ENCODE peak calls at places on chromosomes 12 and 14, in six cellular contexts. I is tibial artery; D is astrocyte of the spinal cord; G is activated CD8-positive, alpha-beta T cell treated with anti-CD3 and anti-CD28 coated beads for 36 hours; Z is endothelial cell of umbilical vein; P is CD8-positive, alpha-beta T cell. S is an unnamed sample.

GRCh38 chr12:131843527-131843926 is 15.3 kb downstream of the MMP17 start:
- DNase-seq in I (no peak), D (no peak), G (no peak), Z (no peak), P (no peak), S (no peak)

GRCh38 chr12:102426599-102427541 is 53.5 kb downstream of the IGF1 start:
- DNase-seq in I (no peak), D (peak; percentile 5), G (no peak), Z (no peak), P (no peak), S (no peak)

GRCh38 chr12:89355243-89356068 is 3.2 kb upstream of the DUSP6 start:
- DNase-seq in I (no peak), D (peak; percentile 20), G (no peak), Z (no peak), P (no peak), S (no peak)

GRCh38 chr14:24329736-24330135 is 5.1 kb downstream of the ADCY4 start:
- DNase-seq in I (peak; percentile 57), D (no peak), G (peak; percentile 85), Z (no peak), P (peak; percentile 46), S (no peak)

GRCh38 chr12:51821423-51822260 is 26.9 kb downstream of the FIGNL2 start:
- DNase-seq in I (no peak), D (no peak), G (peak; percentile 40), Z (no peak), P (no peak), S (no peak)

GRCh38 chr12:69501154-69501895 is 31.1 kb downstream of the FRS2 start:
- DNase-seq in I (no peak), D (peak; percentile 31), G (no peak), Z (no peak), P (no peak), S (no peak)

GRCh38 chr12:4269279-4269991 is 4.1 kb upstream of the CCND2 start:
- DNase-seq in I (peak; percentile 82), D (peak; percentile 49), G (peak; percentile 96), Z (peak; percentile 65), P (peak; percentile 89), S (peak; percentile 86)

GRCh38 chr12:79737875-79738718 is 47.3 kb upstream of the PAWR start:
- DNase-seq in I (no peak), D (peak; percentile 74), G (peak; percentile 56), Z (peak; percentile 80), P (no peak), S (peak; percentile 45)

GRCh38 chr12:72274926-72275325 is 2.8 kb downstream of the TRHDE start:
- DNase-seq in I (no peak), D (peak; percentile 52), G (no peak), Z (no peak), P (no peak), S (no peak)

GRCh38 chr12:2876431-2877046 is 435 bp downstream of the FOXM1 start:
- DNase-seq in I (no peak), D (peak; percentile 31), G (peak; percentile 50), Z (no peak), P (no peak), S (peak; percentile 59)

GRCh38 chr14:89165189-89165809 is 251.7 kb downstream of the FOXN3 start:
- DNase-seq in I (no peak), D (no peak), G (no peak), Z (peak; percentile 96), P (no peak), S (peak; percentile 52)

GRCh38 chr12:59973515-59973914 is 377.7 kb downstream of the SLC16A7 start:
- DNase-seq in I (no peak), D (peak; percentile 22), G (no peak), Z (peak; percentile 67), P (no peak), S (no peak)

GRCh38 chr12:117473856-117474255 is 112.4 kb upstream of the NOS1 start:
- DNase-seq in I (no peak), D (no peak), G (no peak), Z (peak; percentile 60), P (no peak), S (no peak)

GRCh38 chr14:37985826-37986470 is 221.8 kb upstream of the SSTR1 start:
- DNase-seq in I (no peak), D (peak; percentile 39), G (peak; percentile 67), Z (peak; percentile 67), P (peak; percentile 34), S (no peak)

GRCh38 chr12:15633201-15633600 is 156.0 kb downstream of the EPS8 start:
- DNase-seq in I (no peak), D (no peak), G (no peak), Z (peak; percentile 17), P (no peak), S (no peak)

GRCh38 chr12:97167598-97167997 is 260.5 kb downstream of the NEDD1 start:
- DNase-seq in I (no peak), D (peak; percentile 53), G (no peak), Z (no peak), P (no peak), S (no peak)

GRCh38 chr12:120242275-120242799 is 23.2 kb downstream of the PXN start:
- DNase-seq in I (no peak), D (no peak), G (no peak), Z (peak; percentile 96), P (no peak), S (no peak)

GRCh38 chr12:124774462-124775167 is 89.0 kb downstream of the SCARB1 start:
- DNase-seq in I (no peak), D (peak; percentile 99), G (peak; percentile 93), Z (no peak), P (no peak), S (peak; percentile 75)

GRCh38 chr12:39572551-39572950 is 47.1 kb downstream of the ABCD2 start:
- DNase-seq in I (no peak), D (no peak), G (no peak), Z (no peak), P (no peak), S (no peak)

GRCh38 chr12:39575498-39575875 is 44.1 kb downstream of the ABCD2 start:
- DNase-seq in I (no peak), D (no peak), G (no peak), Z (no peak), P (no peak), S (no peak)

GRCh38 chr12:39574785-39575497 is 44.7 kb downstream of the ABCD2 start:
- DNase-seq in I (no peak), D (no peak), G (no peak), Z (no peak), P (no peak), S (no peak)

GRCh38 chr12:39573971-39574370 is 45.6 kb downstream of the ABCD2 start:
- DNase-seq in I (no peak), D (no peak), G (no peak), Z (no peak), P (no peak), S (no peak)

GRCh38 chr12:39574378-39574777 is 45.2 kb downstream of the ABCD2 start:
- DNase-seq in I (no peak), D (no peak), G (no peak), Z (no peak), P (no peak), S (no peak)
- TF ChIP-seq CTCF in I (no peak), D (no peak), G (no peak), Z (no peak), P (no peak), S (no peak)

DNA sequence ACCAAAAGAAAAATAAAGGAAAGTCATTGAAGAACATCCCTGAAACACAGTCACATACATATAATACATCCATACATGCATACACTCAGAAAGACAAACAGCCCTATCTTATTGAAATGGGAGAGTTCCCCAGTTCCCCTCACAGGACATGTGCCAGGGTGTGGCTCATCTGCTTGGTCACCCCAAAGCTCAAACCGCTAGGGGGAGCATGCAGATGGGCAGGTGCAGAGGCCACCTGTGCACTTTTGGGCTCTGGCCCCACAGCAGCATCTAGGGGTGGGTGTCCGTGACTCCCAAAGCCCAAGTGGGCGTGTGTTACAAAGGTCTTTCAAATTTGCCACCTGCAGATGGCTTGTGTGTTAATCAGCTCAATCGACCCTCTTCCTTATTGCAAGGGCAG is 75.2 kb downstream of the CMAS start:
- DNase-seq in I (no peak), D (no peak), G (peak; percentile 55), Z (no peak), P (no peak), S (peak; percentile 35)
- TF ChIP-seq CTCF in I (no peak), D (peak; percentile 25), G (no peak), Z (peak; percentile 32), P (peak; percentile 19), S (peak; percentile 45)

DNA sequence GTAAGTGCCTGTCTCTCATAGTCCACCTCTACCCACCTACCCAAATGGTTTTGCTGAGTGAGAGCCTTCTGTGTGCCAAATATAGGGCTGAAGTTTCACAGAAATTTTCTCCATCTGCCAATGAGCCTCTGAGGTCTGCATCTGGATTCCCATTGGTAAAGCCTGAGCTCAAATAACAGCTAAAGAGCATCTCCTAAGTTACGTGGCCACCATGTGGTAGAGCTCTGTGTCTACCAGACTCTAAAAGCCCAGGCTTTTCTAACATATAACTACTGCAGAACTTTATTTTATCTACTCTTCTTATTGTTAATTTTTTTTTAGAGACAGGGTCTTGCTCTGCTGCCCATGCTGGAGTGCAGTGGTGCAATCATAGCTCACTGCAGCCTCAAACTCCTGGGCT is 16.0 kb downstream of the AMDHD1 start:
- DNase-seq in I (no peak), D (peak; percentile 8), G (no peak), Z (peak; percentile 16), P (no peak), S (peak; percentile 32)
- TF ChIP-seq CTCF in I (no peak), D (peak; percentile 18), G (no peak), Z (peak; percentile 3), P (no peak), S (no peak)

GRCh38 chr12:22981711-22982110 is 356.7 kb downstream of the ETNK1 start:
- DNase-seq in I (no peak), D (peak; percentile 46), G (no peak), Z (no peak), P (no peak), S (no peak)
- TF ChIP-seq CTCF in I (no peak), D (peak; percentile 33), G (no peak), Z (no peak), P (no peak), S (no peak)

GRCh38 chr12:105759172-105759571 is 379.6 kb downstream of the NUAK1 start:
- DNase-seq in I (no peak), D (no peak), G (no peak), Z (no peak), P (no peak), S (no peak)
- TF ChIP-seq CTCF in I (no peak), D (no peak), G (no peak), Z (no peak), P (no peak), S (no peak)

GRCh38 chr14:92637228-92637627 is 111.2 kb downstream of the LGMN start:
- DNase-seq in I (no peak), D (peak; percentile 38), G (no peak), Z (no peak), P (no peak), S (no peak)
- TF ChIP-seq CTCF in I (no peak), D (no peak), G (no peak), Z (no peak), P (no peak), S (no peak)

GRCh38 chr12:6182279-6182898 is 17.8 kb upstream of the CD9 start:
- DNase-seq in I (peak; percentile 69), D (peak; percentile 79), G (no peak), Z (peak; percentile 89), P (no peak), S (no peak)
- TF ChIP-seq CTCF in I (peak; percentile 2), D (no peak), G (no peak), Z (no peak), P (no peak), S (no peak)

GRCh38 chr12:108234155-108234554 is 105.0 kb downstream of the CMKLR1 start:
- DNase-seq in I (peak; percentile 40), D (no peak), G (peak; percentile 5), Z (peak; percentile 3), P (no peak), S (no peak)
- TF ChIP-seq CTCF in I (peak; percentile 62), D (no peak), G (no peak), Z (peak; percentile 18), P (no peak), S (peak; percentile 38)